ENCODE peak calls at places on chromosomes 13 and 19, in ten cellular contexts. K, L, F, Y, B, M, W, G, C and X are unnamed samples.

GRCh38 chr19:4337906-4338440 is 654 bp downstream of the STAP2 start:
- DNase-seq in K (no peak), L (peak; percentile 21), F (no peak), Y (no peak), B (no peak), M (no peak), W (no peak), G (no peak), C (no peak), X (peak; percentile 53)

GRCh38 chr13:48790199-48790598 is 136.5 kb downstream of the CYSLTR2 start:
- DNase-seq in K (no peak), L (no peak), F (no peak), Y (no peak), B (no peak), M (no peak), W (no peak), G (no peak), C (no peak), X (no peak)

GRCh38 chr19:48815870-48816501 is 5.2 kb upstream of the BCAT2 start:
- DNase-seq in K (no peak), L (no peak), F (no peak), Y (no peak), B (no peak), M (no peak), W (no peak), G (no peak), C (no peak), X (no peak)

GRCh38 chr19:7928741-7929701 is 3.1 kb upstream of the CTXN1 start:
- DNase-seq in K (peak; percentile 47), L (peak; percentile 94), F (no peak), Y (peak; percentile 58), B (no peak), M (peak; percentile 82), W (peak; percentile 90), G (peak; percentile 68), C (no peak), X (peak; percentile 65)

GRCh38 chr19:50003810-50004419 is 21.3 kb downstream of the VRK3 start:
- DNase-seq in K (no peak), L (peak; percentile 98), F (peak; percentile 43), Y (peak; percentile 91), B (no peak), M (peak; percentile 95), W (peak; percentile 90), G (peak; percentile 37), C (peak; percentile 62), X (peak; percentile 66)

GRCh38 chr13:51957377-51958216 is 53.7 kb downstream of the ATP7B start:
- DNase-seq in K (no peak), L (no peak), F (no peak), Y (no peak), B (no peak), M (no peak), W (no peak), G (no peak), C (no peak), X (no peak)

GRCh38 chr19:43681826-43682225 is 11.9 kb upstream of the PLAUR start:
- DNase-seq in K (no peak), L (no peak), F (no peak), Y (no peak), B (no peak), M (no peak), W (no peak), G (no peak), C (no peak), X (no peak)

GRCh38 chr13:101535192-101535746 is 82.8 kb downstream of the ITGBL1 start:
- DNase-seq in K (no peak), L (peak; percentile 43), F (no peak), Y (no peak), B (no peak), M (no peak), W (no peak), G (no peak), C (no peak), X (no peak)

GRCh38 chr19:55902080-55902751 is 29.9 kb downstream of the NLRP13 start:
- DNase-seq in K (no peak), L (no peak), F (no peak), Y (no peak), B (no peak), M (no peak), W (no peak), G (no peak), C (no peak), X (no peak)

GRCh38 chr13:41263261-41263971 is at the start of gene MTRF1:
- DNase-seq in K (peak; percentile 88), L (peak; percentile 79), F (peak; percentile 90), Y (peak; percentile 88), B (peak; percentile 19), M (peak; percentile 85), W (peak; percentile 84), G (peak; percentile 86), C (peak; percentile 96), X (peak; percentile 86)

GRCh38 chr19:35228177-35228930 is at the start of gene FAM187B:
- DNase-seq in K (no peak), L (no peak), F (no peak), Y (no peak), B (no peak), M (no peak), W (no peak), G (no peak), C (peak; percentile 82), X (no peak)

GRCh38 chr19:51148571-51148970 is 6.5 kb downstream of the SIGLEC7 start:
- DNase-seq in K (no peak), L (no peak), F (peak; percentile 34), Y (no peak), B (no peak), M (no peak), W (no peak), G (no peak), C (no peak), X (no peak)

GRCh38 chr19:12843999-12844732 is 5.9 kb downstream of the MAST1 start:
- DNase-seq in K (no peak), L (no peak), F (no peak), Y (no peak), B (no peak), M (no peak), W (no peak), G (no peak), C (no peak), X (no peak)

GRCh38 chr13:100506154-100506553 is 82.4 kb downstream of the GGACT start:
- DNase-seq in K (no peak), L (no peak), F (no peak), Y (no peak), B (no peak), M (no peak), W (no peak), G (no peak), C (no peak), X (no peak)

GRCh38 chr19:32891609-32892008 is 22.0 kb upstream of the SLC7A9 start:
- DNase-seq in K (no peak), L (no peak), F (no peak), Y (no peak), B (no peak), M (no peak), W (no peak), G (no peak), C (no peak), X (no peak)

GRCh38 chr13:48176781-48177180 is 56.2 kb upstream of the ITM2B start:
- DNase-seq in K (no peak), L (no peak), F (no peak), Y (no peak), B (no peak), M (no peak), W (no peak), G (no peak), C (no peak), X (no peak)

GRCh38 chr19:51788936-51789795 is 5.8 kb upstream of the FPR3 start:
- DNase-seq in K (no peak), L (no peak), F (no peak), Y (no peak), B (no peak), M (no peak), W (no peak), G (no peak), C (no peak), X (no peak)

GRCh38 chr13:114315074-114315785 is 927 bp downstream of the CHAMP1 start:
- DNase-seq in K (no peak), L (no peak), F (peak; percentile 16), Y (no peak), B (no peak), M (no peak), W (no peak), G (no peak), C (no peak), X (peak; percentile 9)

GRCh38 chr19:48806818-48807589 is 3.8 kb downstream of the BCAT2 start:
- DNase-seq in K (peak; percentile 67), L (peak; percentile 49), F (peak; percentile 25), Y (no peak), B (peak; percentile 52), M (peak; percentile 56), W (no peak), G (no peak), C (peak; percentile 86), X (no peak)

GRCh38 chr19:53892981-53893325 is 11.0 kb downstream of the PRKCG start:
- DNase-seq in K (peak; percentile 62), L (no peak), F (no peak), Y (no peak), B (no peak), M (no peak), W (no peak), G (no peak), C (no peak), X (no peak)

GRCh38 chr19:4583961-4584669 is 24.6 kb upstream of the SEMA6B start:
- DNase-seq in K (peak; percentile 77), L (no peak), F (no peak), Y (no peak), B (no peak), M (peak; percentile 44), W (no peak), G (no peak), C (peak; percentile 75), X (peak; percentile 24)

GRCh38 chr13:32228330-32229041 is 86.7 kb downstream of the ZAR1L start:
- DNase-seq in K (no peak), L (no peak), F (no peak), Y (peak; percentile 4), B (no peak), M (peak; percentile 35), W (no peak), G (no peak), C (no peak), X (no peak)

GRCh38 chr19:33133438-33134031 is 1.6 kb downstream of the WDR88 start:
- DNase-seq in K (no peak), L (peak; percentile 10), F (no peak), Y (no peak), B (no peak), M (no peak), W (no peak), G (no peak), C (no peak), X (peak; percentile 24)

GRCh38 chr19:46946090-46946489 is 73.5 kb upstream of the NPAS1 start:
- DNase-seq in K (no peak), L (no peak), F (no peak), Y (no peak), B (no peak), M (no peak), W (no peak), G (no peak), C (no peak), X (no peak)

GRCh38 chr13:95296326-95296939 is 4.8 kb downstream of the ABCC4 start:
- DNase-seq in K (peak; percentile 39), L (no peak), F (peak; percentile 31), Y (peak; percentile 46), B (peak; percentile 33), M (peak; percentile 70), W (no peak), G (peak; percentile 7), C (peak; percentile 68), X (peak; percentile 49)

GRCh38 chr19:33624586-33625153 is 2.9 kb downstream of the CHST8 start:
- DNase-seq in K (no peak), L (no peak), F (no peak), Y (no peak), B (no peak), M (no peak), W (no peak), G (no peak), C (no peak), X (no peak)

GRCh38 chr19:39104104-39104708 is 20.0 kb downstream of the ACP7 start:
- DNase-seq in K (no peak), L (no peak), F (no peak), Y (no peak), B (no peak), M (no peak), W (no peak), G (no peak), C (peak; percentile 80), X (no peak)

GRCh38 chr13:29861694-29862110 is 11.3 kb upstream of the UBL3 start:
- DNase-seq in K (no peak), L (peak; percentile 37), F (no peak), Y (no peak), B (no peak), M (peak; percentile 15), W (no peak), G (no peak), C (no peak), X (no peak)